ENCODE peak calls at places on chromosome 13, in ten cellular contexts. Y is A549, Z is ovary, F is mesenchymal stem cell, V is AG04450, A is iPS DF 6.9, J is body of pancreas, B is psoas muscle, O is esophagus squamous epithelium, N is tibial artery. R is an unnamed sample.

GRCh38 chr13:105278797-105279425 is 1256.6 kb downstream of the EFNB2 start:
- DNase-seq in B (no peak), O (no peak), A (no peak), N (no peak), Y (no peak), J (no peak), Z (no peak), F (peak; percentile 5), V (no peak), R (no peak)

GRCh38 chr13:21322304-21322965 is 136.7 kb downstream of the ZDHHC20 start:
- DNase-seq in Z (no peak), V (no peak), A (no peak), O (no peak), B (no peak), N (no peak), Y (no peak), J (no peak), F (no peak), R (no peak)

GRCh38 chr13:24220086-24220703 is 59.7 kb downstream of the SPATA13 start:
- DNase-seq in Y (peak; percentile 76), B (no peak), F (peak; percentile 86), J (peak; percentile 83), O (no peak), Z (no peak), A (peak; percentile 52), N (peak; percentile 57), V (peak; percentile 61), R (peak; percentile 37)

GRCh38 chr13:74193391-74193790 is 59.2 kb upstream of the KLF12 start:
- DNase-seq in F (no peak), J (no peak), A (no peak), B (no peak), Z (no peak), Y (no peak), N (no peak), O (no peak), V (no peak), R (no peak)

GRCh38 chr13:27704681-27705080 is 83.0 kb downstream of the POLR1D start:
- DNase-seq in B (no peak), J (no peak), O (no peak), Y (no peak), A (no peak), F (peak; percentile 39), V (no peak), N (no peak), Z (no peak), R (no peak)

GRCh38 chr13:52127378-52127777 is 1.5 kb downstream of the NEK5 start:
- DNase-seq in V (no peak), O (no peak), F (no peak), J (no peak), A (no peak), Z (no peak), Y (no peak), N (no peak), B (no peak), R (no peak)

GRCh38 chr13:57314897-57315520 is 148.0 kb downstream of the PRR20E start:
- DNase-seq in F (peak; percentile 5), A (no peak), N (no peak), J (no peak), B (no peak), Y (no peak), O (no peak), Z (no peak), V (no peak), R (no peak)

GRCh38 chr13:86135856-86136255 is 336.6 kb upstream of the SLITRK6 start:
- DNase-seq in Z (no peak), A (no peak), N (no peak), B (no peak), F (no peak), Y (no peak), O (no peak), J (no peak), V (no peak), R (no peak)

GRCh38 chr13:43626994-43627393 is 159.8 kb downstream of the ENOX1 start:
- DNase-seq in Z (no peak), B (no peak), F (no peak), V (no peak), A (no peak), J (no peak), O (no peak), N (no peak), Y (no peak), R (no peak)

GRCh38 chr13:51861728-51862300 is at the start of gene CCDC70:
- DNase-seq in F (no peak), A (no peak), N (no peak), Z (no peak), Y (peak; percentile 8), J (no peak), B (no peak), O (no peak), V (no peak), R (no peak)

GRCh38 chr13:65677906-65678305 is 1552.2 kb downstream of the PCDH9 start:
- DNase-seq in F (peak; percentile 18), Y (no peak), V (no peak), Z (no peak), N (no peak), J (no peak), O (no peak), B (no peak), A (peak; percentile 18), R (no peak)

GRCh38 chr13:106471957-106472543 is 63.4 kb downstream of the EFNB2 start:
- DNase-seq in J (no peak), V (peak; percentile 44), B (no peak), Z (peak; percentile 32), O (no peak), A (peak; percentile 20), N (peak; percentile 28), Y (peak; percentile 59), F (peak; percentile 89), R (peak; percentile 100)

DNA sequence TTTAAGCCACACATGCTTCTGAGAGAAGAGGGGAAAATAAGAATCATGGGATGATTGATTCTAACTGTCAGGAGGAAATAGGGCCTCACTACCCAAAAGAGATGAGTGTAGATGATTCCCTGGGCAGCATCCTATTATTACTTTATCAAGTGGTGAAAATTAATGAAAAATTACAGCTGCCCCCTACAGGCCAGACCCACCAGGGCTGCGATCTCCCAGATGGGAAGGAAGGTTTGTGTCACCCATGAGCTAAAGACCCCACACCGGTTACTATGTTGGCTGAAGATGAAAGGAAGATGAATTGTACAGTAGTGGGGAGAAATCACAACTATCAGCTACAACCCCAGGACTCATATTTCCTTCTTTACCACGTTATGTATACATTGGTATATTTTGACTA is 49.5 kb downstream of the RFC3 start:
- DNase-seq in A (no peak), N (no peak), J (no peak), B (no peak), O (no peak), Z (no peak), F (no peak), Y (no peak), V (no peak), R (no peak)
- H3K27ac ChIP-seq in A (no peak overlapping the region), N (no peak overlapping the region), J (no peak overlapping the region), B (no peak overlapping the region), O (no peak overlapping the region), Z (no peak overlapping the region), F (no peak overlapping the region), Y (no peak overlapping the region), V (no peak overlapping the region), R (no peak overlapping the region)

GRCh38 chr13:33184131-33184485 is 101.4 kb downstream of the STARD13 start:
- DNase-seq in J (no peak), B (no peak), O (no peak), F (peak; percentile 71), Z (no peak), Y (no peak), A (no peak), V (no peak), N (no peak), R (no peak)

GRCh38 chr13:33183431-33184130 is 102.0 kb downstream of the STARD13 start:
- DNase-seq in N (no peak), O (no peak), V (no peak), F (peak; percentile 72), Y (no peak), B (no peak), A (no peak), J (no peak), Z (no peak), R (no peak)

GRCh38 chr13:33184530-33184929 is 101.0 kb downstream of the STARD13 start:
- DNase-seq in F (peak; percentile 43), B (no peak), O (no peak), J (no peak), Y (no peak), V (no peak), N (no peak), Z (no peak), A (no peak), R (no peak)

GRCh38 chr13:33181264-33181663 is 104.3 kb downstream of the STARD13 start:
- DNase-seq in A (no peak), N (no peak), Z (no peak), B (no peak), O (no peak), Y (no peak), V (no peak), F (no peak), J (no peak), R (no peak)

GRCh38 chr13:33182729-33183128 is 102.8 kb downstream of the STARD13 start:
- DNase-seq in F (no peak), O (no peak), Z (no peak), A (no peak), Y (no peak), V (no peak), B (no peak), J (peak; percentile 78), N (no peak), R (no peak)
- H3K27ac ChIP-seq in F (peak overlapping the region; percentile 8), O (no peak overlapping the region), Z (no peak overlapping the region), A (no peak overlapping the region), Y (no peak overlapping the region), V (no peak overlapping the region), B (no peak overlapping the region), J (no peak overlapping the region), N (no peak overlapping the region), R (no peak overlapping the region)

GRCh38 chr13:44734204-44734707 is 158.1 kb upstream of the TSC22D1 start:
- DNase-seq in B (peak; percentile 93), Y (no peak), Z (no peak), F (no peak), J (peak; percentile 70), O (no peak), N (no peak), A (no peak), V (peak; percentile 11), R (no peak)
- H3K27ac ChIP-seq in B (peak overlapping the region; percentile 83), Y (no peak overlapping the region), Z (no peak overlapping the region), F (no peak overlapping the region), J (peak overlapping the region; percentile 17), O (no peak overlapping the region), N (no peak overlapping the region), A (no peak overlapping the region), V (no peak overlapping the region), R (peak overlapping the region; percentile 9)

DNA sequence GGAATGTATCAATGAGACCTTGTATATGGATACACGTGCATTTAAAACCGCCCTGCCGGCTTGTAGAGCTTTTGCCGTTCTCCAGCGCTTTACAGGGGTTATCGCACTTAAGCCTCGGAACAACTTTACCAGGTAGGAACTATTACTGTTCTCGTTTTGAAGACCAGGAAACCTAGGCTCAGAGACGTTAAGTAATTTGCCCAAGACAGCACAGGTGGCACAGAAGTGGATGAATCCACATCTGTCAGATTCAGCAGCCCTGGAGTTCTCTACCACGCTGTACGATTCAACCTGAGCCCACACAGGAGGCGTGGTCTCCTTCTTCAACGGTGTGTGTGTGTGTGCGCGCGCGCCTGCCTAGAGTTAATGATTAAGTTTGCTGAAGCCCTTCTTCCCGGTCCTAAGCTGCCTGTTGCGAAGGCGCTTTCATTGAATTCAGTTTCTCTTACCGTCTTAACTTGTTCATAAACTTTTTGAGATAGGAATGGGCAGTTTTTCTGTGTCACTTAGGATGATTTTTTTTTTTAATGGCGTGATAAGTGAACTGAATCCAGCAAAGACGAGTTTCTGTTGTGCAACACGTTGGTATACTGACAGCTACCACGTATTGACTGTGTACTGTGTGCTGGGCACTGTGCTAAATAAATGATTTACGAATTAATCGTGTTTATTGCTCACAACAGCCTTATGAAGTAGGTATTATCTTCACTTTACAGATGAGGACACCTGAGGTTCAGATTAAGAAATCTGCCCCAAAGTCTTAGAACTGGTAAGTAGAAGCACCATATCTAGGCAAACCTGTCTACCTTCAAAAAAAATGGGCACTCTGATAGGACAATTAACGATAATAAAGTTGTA is 67.4 kb downstream of the KCNRG start:
- DNase-seq in J (peak; percentile 96), Z (peak; percentile 51), V (no peak), A (peak; percentile 39), N (peak; percentile 61), B (peak; percentile 68), Y (peak; percentile 91), F (peak; percentile 88), O (no peak), R (peak; percentile 62)
- H3K27ac ChIP-seq in J (peak overlapping the region; percentile 85), Z (no peak overlapping the region), V (peak overlapping the region; percentile 68), A (no peak overlapping the region), N (peak overlapping the region; percentile 98), B (peak overlapping the region; percentile 87), Y (peak overlapping the region; percentile 91), F (peak overlapping the region; percentile 74), O (peak overlapping the region; percentile 95), R (peak overlapping the region; percentile 78)